ENCODE peak calls at places on chromosomes 16 and 17, in four cellular contexts. D is stimulated activated CD4-positive, alpha-beta T cell treated with anti-CD3 and anti-CD28 coated beads, Interleukin-15, amount 100 ng/mL, for 24 hours; G is MCF 10A; Y is amygdala. K is an unnamed sample.

GRCh38 chr17:76501827-76502307 is 644 bp upstream of the RHBDF2 start:
- DNase-seq in D (no peak), G (no peak), Y (no peak), K (no peak)

GRCh38 chr17:22270381-22270780 is 578.1 kb downstream of the KCNJ18 start:
- DNase-seq in D (no peak), G (no peak), Y (no peak), K (no peak)

GRCh38 chr17:20896153-20896649 is 146.6 kb downstream of the USP22 start:
- DNase-seq in D (peak), G (peak), Y (peak), K (peak)

GRCh38 chr16:4378202-4378666 is 6.6 kb downstream of the VASN start:
- DNase-seq in D (no peak), G (no peak), Y (no peak), K (no peak)

GRCh38 chr16:89860747-89861304 is 12.6 kb upstream of the TCF25 start:
- DNase-seq in D (peak), G (peak), Y (no peak), K (no peak)

GRCh38 chr17:74512624-74513084 is 18.6 kb downstream of the CD300LB start:
- DNase-seq in D (peak), G (peak), Y (no peak), K (no peak)

GRCh38 chr17:55699178-55699865 is 23.3 kb downstream of the TMEM100 start:
- DNase-seq in D (no peak), G (peak), Y (no peak), K (no peak)

GRCh38 chr16:87808108-87808507 is 42.3 kb upstream of the KLHDC4 start:
- DNase-seq in D (no peak), G (peak), Y (no peak), K (no peak)

GRCh38 chr17:42055496-42055895 is 5.1 kb upstream of the C17orf113 start:
- DNase-seq in D (no peak), G (no peak), Y (no peak), K (no peak)

GRCh38 chr17:18968945-18969887 is 17.3 kb downstream of the SLC5A10 start:
- DNase-seq in D (no peak), G (peak), Y (no peak), K (no peak)

GRCh38 chr17:66654341-66654740 is 180.6 kb upstream of the CACNG5 start:
- DNase-seq in D (no peak), G (no peak), Y (no peak), K (no peak)

GRCh38 chr16:28524544-28525179 is 14.1 kb downstream of the NUPR1 start:
- DNase-seq in D (no peak), G (no peak), Y (no peak), K (no peak)

GRCh38 chr16:2162676-2163118 is 7.1 kb downstream of the TRAF7 start:
- DNase-seq in D (no peak), G (peak), Y (no peak), K (no peak)